ENCODE peak calls at places on chromosomes 3 and 15, in six cellular contexts. C is AG04450, V is cardiac muscle cell, A is GM06990, S is epithelial cell of esophagus, H is neuronal stem cell. B is an unnamed sample.

GRCh38 chr15:32886441-32886840 is 168.6 kb downstream of the GREM1 start:
- DNase-seq in H (peak; percentile 31), A (no peak), C (no peak), V (no peak), S (no peak), B (no peak)

GRCh38 chr3:135034881-135035440 is 239.9 kb downstream of the EPHB1 start:
- DNase-seq in A (no peak), V (no peak), H (no peak), S (no peak), C (no peak), B (no peak)

GRCh38 chr15:28943611-28944230 is 57.9 kb downstream of the APBA2 start:
- DNase-seq in H (no peak), A (no peak), C (no peak), V (no peak), S (no peak), B (no peak)

GRCh38 chr3:152524198-152525140 is 255.7 kb downstream of the MBNL1 start:
- DNase-seq in A (no peak), V (peak; percentile 77), S (peak; percentile 70), C (peak; percentile 21), H (peak; percentile 32), B (peak; percentile 23)

GRCh38 chr3:139532996-139533395 is 6.5 kb downstream of the RBP1 start:
- DNase-seq in H (peak; percentile 29), A (no peak), C (no peak), S (no peak), V (peak; percentile 25), B (no peak)

GRCh38 chr15:66879968-66880367 is 177.9 kb downstream of the SMAD6 start:
- DNase-seq in V (no peak), H (no peak), S (no peak), C (no peak), A (no peak), B (no peak)

GRCh38 chr3:76886761-76887500 is 153.0 kb upstream of the ROBO2 start:
- DNase-seq in H (no peak), V (no peak), C (no peak), S (no peak), A (no peak), B (no peak)

GRCh38 chr15:38085931-38086562 is 151.6 kb downstream of the TMCO5A start:
- DNase-seq in A (no peak), C (peak; percentile 36), H (no peak), V (peak; percentile 33), S (no peak), B (peak; percentile 63)

GRCh38 chr3:15630646-15631350 is 29.3 kb downstream of the BTD start:
- DNase-seq in C (no peak), S (peak; percentile 76), V (peak; percentile 64), A (no peak), H (no peak), B (no peak)

GRCh38 chr3:115862099-115862498 is 238.8 kb downstream of the GAP43 start:
- DNase-seq in S (no peak), V (no peak), C (no peak), H (no peak), A (no peak), B (no peak)

GRCh38 chr3:106758459-106758858 is 618.8 kb upstream of the CCDC54 start:
- DNase-seq in A (no peak), V (no peak), S (peak; percentile 10), C (no peak), H (no peak), B (no peak)

GRCh38 chr3:186261638-186262037 is 100.4 kb downstream of the DGKG start:
- DNase-seq in C (no peak), H (no peak), S (no peak), V (peak; percentile 20), A (no peak), B (no peak)

GRCh38 chr3:123590685-123591450 is 6.0 kb upstream of the HACD2 start:
- DNase-seq in A (no peak), C (no peak), H (no peak), S (no peak), V (no peak), B (no peak)

GRCh38 chr3:64293121-64293520 is 67.9 kb upstream of the PRICKLE2 start:
- DNase-seq in A (no peak), H (no peak), C (no peak), V (no peak), S (no peak), B (no peak)

GRCh38 chr15:89665449-89666146 is 10.3 kb upstream of the KIF7 start:
- DNase-seq in H (peak; percentile 56), S (peak; percentile 41), A (no peak), V (peak; percentile 73), C (no peak), B (no peak)

GRCh38 chr3:69297525-69297924 is 88.4 kb downstream of the FRMD4B start:
- DNase-seq in A (no peak), V (no peak), S (no peak), C (no peak), H (no peak), B (no peak)

GRCh38 chr3:195450731-195451229 is 8.0 kb upstream of the ACAP2 start:
- DNase-seq in H (no peak), A (no peak), S (peak; percentile 28), C (peak; percentile 85), V (peak; percentile 94), B (no peak)

GRCh38 chr3:13294442-13295351 is 125.4 kb downstream of the NUP210 start:
- DNase-seq in V (no peak), A (no peak), S (no peak), H (no peak), C (no peak), B (no peak)

DNA sequence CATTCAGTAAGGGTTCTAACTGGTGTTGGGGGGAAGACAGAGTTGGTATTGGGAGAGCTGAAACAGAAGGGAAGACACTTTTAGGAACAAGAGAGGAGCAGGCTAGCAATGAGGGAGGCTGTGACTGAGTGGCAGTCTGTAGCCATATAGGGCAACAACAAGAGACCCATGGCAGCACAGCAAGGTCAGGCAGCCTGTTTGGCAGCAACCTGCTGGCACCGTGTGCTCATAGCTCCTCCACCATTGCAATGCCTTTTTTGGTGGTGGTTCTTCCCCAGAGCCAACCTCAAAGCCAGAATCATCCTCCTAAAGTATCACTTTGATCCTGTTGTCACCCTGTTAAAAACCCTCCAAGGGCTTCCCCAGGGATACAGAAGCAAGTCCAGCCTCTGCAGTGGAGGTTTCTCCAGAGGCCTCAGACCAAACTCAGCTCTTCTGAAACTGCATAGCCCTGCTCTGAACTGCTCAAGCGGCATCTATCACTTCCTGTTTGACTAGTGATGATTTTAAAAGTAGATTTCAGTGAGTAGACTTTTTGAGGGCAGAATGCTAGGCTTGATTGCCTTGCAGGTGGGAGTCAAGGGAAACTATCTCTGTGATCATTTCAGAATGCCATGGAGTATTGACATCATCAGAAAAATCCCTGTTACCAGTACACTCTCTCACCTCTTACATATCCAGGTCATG is 176.9 kb downstream of the STAC start:
- DNase-seq in A (peak; percentile 12), H (no peak), S (no peak), C (no peak), V (no peak), B (no peak)
- H3K4me3 ChIP-seq in A (no peak overlapping the region), H (no peak overlapping the region), S (no peak overlapping the region), C (no peak overlapping the region), V (no peak overlapping the region), B (no peak overlapping the region)

GRCh38 chr3:65979731-65980130 is 59.0 kb downstream of the MAGI1 start:
- DNase-seq in S (no peak), V (peak; percentile 56), C (peak; percentile 23), A (no peak), H (no peak), B (no peak)
- H3K4me3 ChIP-seq in S (no peak overlapping the region), V (no peak overlapping the region), C (no peak overlapping the region), A (no peak overlapping the region), H (no peak overlapping the region), B (no peak overlapping the region)

DNA sequence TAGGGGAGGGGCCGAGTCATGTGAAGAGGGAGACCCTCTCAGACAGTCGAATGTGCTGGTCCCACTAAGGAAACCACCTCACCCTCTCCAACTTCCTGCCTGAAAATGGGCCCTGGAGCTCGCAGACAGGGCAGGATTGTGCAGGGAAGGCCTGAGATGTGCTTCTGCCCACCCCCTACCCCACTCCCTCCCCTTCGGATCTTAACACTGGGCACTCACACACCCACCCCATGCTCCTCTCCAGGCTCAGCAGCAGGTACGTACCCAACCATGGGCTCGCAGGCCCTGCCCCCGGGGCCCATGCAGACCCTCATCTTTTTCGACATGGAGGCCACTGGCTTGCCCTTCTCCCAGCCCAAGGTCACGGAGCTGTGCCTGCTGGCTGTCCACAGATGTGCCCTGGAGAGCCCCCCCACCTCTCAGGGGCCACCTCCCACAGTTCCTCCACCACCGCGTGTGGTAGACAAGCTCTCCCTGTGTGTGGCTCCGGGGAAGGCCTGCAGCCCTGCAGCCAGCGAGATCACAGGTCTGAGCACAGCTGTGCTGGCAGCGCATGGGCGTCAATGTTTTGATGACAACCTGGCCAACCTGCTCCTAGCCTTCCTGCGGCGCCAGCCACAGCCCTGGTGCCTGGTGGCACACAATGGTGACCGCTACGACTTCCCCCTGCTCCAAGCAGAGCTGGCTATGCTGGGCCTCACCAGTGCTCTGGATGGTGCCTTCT is 20.0 kb downstream of the ATRIP start:
- DNase-seq in H (no peak), V (no peak), C (no peak), S (peak; percentile 32), A (peak; percentile 60), B (no peak)
- H3K4me3 ChIP-seq in H (no peak overlapping the region), V (no peak overlapping the region), C (peak overlapping the region; percentile 66), S (peak overlapping the region; percentile 63), A (peak overlapping the region; percentile 72), B (peak overlapping the region; percentile 57)

DNA sequence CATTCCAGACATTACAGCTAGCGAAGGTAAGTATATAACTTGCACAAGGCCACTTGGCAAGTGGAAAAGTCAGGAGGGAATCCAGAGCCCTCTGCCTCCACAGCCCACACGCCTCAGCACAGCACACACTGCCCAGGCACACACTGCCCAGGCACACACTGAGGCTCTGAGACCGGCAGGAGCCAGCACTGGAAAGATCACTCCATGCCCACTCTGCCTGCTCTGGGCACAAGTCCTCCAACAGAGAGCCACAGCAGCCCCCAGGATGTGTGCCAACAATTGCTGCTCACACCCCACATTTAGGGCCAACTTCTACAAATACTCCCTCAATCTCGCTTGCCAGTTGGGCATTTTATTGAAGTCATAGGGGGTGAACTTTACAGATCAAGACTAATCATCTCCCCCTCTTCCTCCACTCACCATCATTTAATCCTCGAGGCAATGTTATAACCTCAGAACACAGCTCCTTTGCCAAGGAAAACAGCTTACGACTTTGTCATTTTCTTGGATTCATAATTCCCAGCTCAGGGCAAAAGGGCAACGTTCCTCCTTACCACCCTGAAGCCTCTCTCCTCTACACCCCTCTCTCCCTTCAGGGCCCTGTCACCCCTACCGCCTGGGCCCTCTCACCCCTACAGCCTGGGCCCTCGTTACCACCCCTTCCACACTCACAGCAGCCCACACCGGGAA is 53.0 kb upstream of the TPM1 start:
- DNase-seq in V (no peak), A (no peak), S (no peak), C (no peak), H (no peak), B (no peak)
- H3K4me3 ChIP-seq in V (no peak overlapping the region), A (no peak overlapping the region), S (no peak overlapping the region), C (no peak overlapping the region), H (no peak overlapping the region), B (no peak overlapping the region)

DNA sequence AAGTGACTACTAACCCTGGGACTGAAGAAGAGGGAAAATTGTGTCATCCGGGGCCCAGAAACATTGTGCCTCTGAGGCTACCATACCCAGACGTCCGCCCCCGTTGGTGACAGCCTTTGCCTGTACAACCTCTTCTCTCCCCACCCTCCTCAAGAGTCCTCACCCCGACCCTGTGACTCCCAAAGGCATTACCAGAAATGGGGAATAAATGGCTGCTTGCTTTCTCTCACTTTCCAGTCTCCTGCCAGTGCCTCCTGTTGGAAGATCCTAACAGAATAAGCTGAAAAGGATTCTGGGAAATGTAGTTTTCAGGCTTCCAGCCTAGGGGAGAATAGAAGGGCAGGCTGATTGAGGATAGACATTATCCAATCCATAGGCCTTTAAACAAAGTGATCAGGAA is 30.8 kb upstream of the SLC25A36 start:
- DNase-seq in H (peak; percentile 43), A (no peak), C (no peak), V (peak; percentile 41), S (no peak), B (no peak)
- H3K4me3 ChIP-seq in H (no peak overlapping the region), A (peak overlapping the region; percentile 20), C (no peak overlapping the region), V (peak overlapping the region; percentile 12), S (no peak overlapping the region), B (no peak overlapping the region)

GRCh38 chr3:50161320-50161719 is 6.2 kb downstream of the SEMA3F start:
- DNase-seq in V (no peak), S (peak; percentile 85), H (no peak), C (no peak), A (no peak), B (no peak)
- H3K4me3 ChIP-seq in V (no peak overlapping the region), S (peak overlapping the region; percentile 18), H (no peak overlapping the region), C (no peak overlapping the region), A (no peak overlapping the region), B (no peak overlapping the region)